ENCODE peak calls at places on chromosomes 5 and 9, in nine cellular contexts. V, M, I, G, P, U, A, H and E are unnamed samples.

GRCh38 chr5:156647034-156647451 is 203.1 kb upstream of the PPP1R2B start:
- DNase-seq in V (no peak), M (no peak), I (no peak), G (no peak), P (no peak), U (no peak), A (no peak), H (no peak), E (no peak)

GRCh38 chr9:98228392-98229089 is 26.9 kb downstream of the TBC1D2 start:
- DNase-seq in V (no peak), M (no peak), I (no peak), G (no peak), P (no peak), U (no peak), A (no peak), H (no peak), E (no peak)

GRCh38 chr9:36154213-36154952 is 14.8 kb upstream of the CCIN start:
- DNase-seq in V (no peak), M (peak; percentile 77), I (no peak), G (peak; percentile 77), P (peak; percentile 26), U (peak; percentile 52), A (no peak), H (peak; percentile 54), E (no peak)

GRCh38 chr5:54180616-54181015 is 129.8 kb downstream of the ARL15 start:
- DNase-seq in V (no peak), M (peak; percentile 18), I (no peak), G (no peak), P (no peak), U (no peak), A (no peak), H (no peak), E (no peak)

GRCh38 chr5:121870489-121870888 is 18.8 kb downstream of the FTMT start:
- DNase-seq in V (no peak), M (no peak), I (no peak), G (no peak), P (no peak), U (no peak), A (no peak), H (peak; percentile 16), E (no peak)

GRCh38 chr5:143893638-143894037 is 81.7 kb downstream of the HMHB1 start:
- DNase-seq in V (no peak), M (no peak), I (no peak), G (no peak), P (no peak), U (no peak), A (no peak), H (no peak), E (no peak)

GRCh38 chr5:140311011-140311467 is 8.1 kb upstream of the PFDN1 start:
- DNase-seq in V (no peak), M (no peak), I (no peak), G (no peak), P (no peak), U (no peak), A (no peak), H (peak; percentile 79), E (no peak)

GRCh38 chr5:74384851-74385250 is 255.7 kb downstream of the ENC1 start:
- DNase-seq in V (no peak), M (no peak), I (no peak), G (no peak), P (no peak), U (no peak), A (no peak), H (peak; percentile 84), E (no peak)

GRCh38 chr5:170986598-170986997 is 124.8 kb downstream of the RANBP17 start:
- DNase-seq in V (no peak), M (no peak), I (no peak), G (no peak), P (no peak), U (no peak), A (no peak), H (no peak), E (no peak)

GRCh38 chr5:78610163-78610583 is 38.4 kb downstream of the LHFPL2 start:
- DNase-seq in V (no peak), M (peak; percentile 70), I (no peak), G (no peak), P (no peak), U (no peak), A (no peak), H (no peak), E (no peak)

GRCh38 chr9:134136997-134137302 is 1.1 kb downstream of the WDR5 start:
- DNase-seq in V (no peak), M (no peak), I (no peak), G (no peak), P (no peak), U (no peak), A (no peak), H (no peak), E (no peak)

GRCh38 chr5:173412566-173412965 is 84.4 kb upstream of the STC2 start:
- DNase-seq in V (no peak), M (no peak), I (no peak), G (no peak), P (no peak), U (no peak), A (no peak), H (no peak), E (no peak)

GRCh38 chr9:99878651-99879050 is 27.8 kb upstream of the STX17 start:
- DNase-seq in V (no peak), M (no peak), I (no peak), G (no peak), P (no peak), U (no peak), A (no peak), H (no peak), E (no peak)

GRCh38 chr5:174083041-174083827 is 37.7 kb downstream of the NSG2 start:
- DNase-seq in V (no peak), M (no peak), I (no peak), G (no peak), P (no peak), U (no peak), A (no peak), H (no peak), E (no peak)

GRCh38 chr5:167816354-167816753 is 475.1 kb upstream of the WWC1 start:
- DNase-seq in V (no peak), M (no peak), I (no peak), G (no peak), P (no peak), U (no peak), A (no peak), H (peak; percentile 61), E (no peak)

GRCh38 chr9:4983541-4984165 is 1.4 kb upstream of the JAK2 start:
- DNase-seq in V (no peak), M (no peak), I (peak; percentile 25), G (no peak), P (no peak), U (no peak), A (no peak), H (no peak), E (no peak)

GRCh38 chr5:142874537-142874936 is 104.4 kb downstream of the ARHGAP26 start:
- DNase-seq in V (no peak), M (peak; percentile 57), I (peak; percentile 74), G (peak; percentile 90), P (peak; percentile 67), U (peak; percentile 89), A (no peak), H (peak; percentile 35), E (no peak)

GRCh38 chr5:154956712-154957111 is 15.8 kb downstream of the MRPL22 start:
- DNase-seq in V (no peak), M (no peak), I (no peak), G (no peak), P (no peak), U (no peak), A (no peak), H (no peak), E (no peak)

GRCh38 chr5:132428811-132429440 is 59.4 kb downstream of the SLC22A5 start:
- DNase-seq in V (no peak), M (no peak), I (no peak), G (no peak), P (no peak), U (no peak), A (no peak), H (no peak), E (no peak)

GRCh38 chr9:91771027-91771426 is 179.0 kb downstream of the ROR2 start:
- DNase-seq in V (no peak), M (peak; percentile 69), I (no peak), G (no peak), P (no peak), U (peak; percentile 39), A (no peak), H (peak; percentile 25), E (no peak)
- TF ChIP-seq CTCF in V (no peak), M (peak; percentile 19), I (no peak), G (peak; percentile 20), P (peak; percentile 10), U (no peak), A (no peak), H (peak; percentile 43), E (peak; percentile 61)

GRCh38 chr9:85508616-85509015 is 233.1 kb downstream of the AGTPBP1 start:
- DNase-seq in V (no peak), M (no peak), I (no peak), G (no peak), P (no peak), U (no peak), A (no peak), H (no peak), E (no peak)
- TF ChIP-seq CTCF in V (no peak), M (no peak), I (no peak), G (no peak), P (no peak), U (no peak), A (no peak), H (peak; percentile 35), E (no peak)

GRCh38 chr9:129321511-129322021 is 143.5 kb upstream of the IER5L start:
- DNase-seq in V (no peak), M (peak; percentile 34), I (no peak), G (no peak), P (no peak), U (no peak), A (no peak), H (no peak), E (no peak)

GRCh38 chr9:129322022-129322621 is 144.1 kb upstream of the IER5L start:
- DNase-seq in V (no peak), M (peak; percentile 43), I (no peak), G (no peak), P (no peak), U (no peak), A (no peak), H (no peak), E (no peak)

GRCh38 chr9:129319938-129320481 is 141.9 kb upstream of the IER5L start:
- DNase-seq in V (no peak), M (peak; percentile 37), I (no peak), G (no peak), P (no peak), U (no peak), A (no peak), H (no peak), E (no peak)

GRCh38 chr9:129319076-129319937 is 141.2 kb upstream of the IER5L start:
- DNase-seq in V (no peak), M (peak; percentile 42), I (no peak), G (no peak), P (no peak), U (no peak), A (no peak), H (no peak), E (peak; percentile 77)

GRCh38 chr9:129320575-129321311 is 142.7 kb upstream of the IER5L start:
- DNase-seq in V (no peak), M (peak; percentile 73), I (peak; percentile 77), G (peak; percentile 76), P (no peak), U (peak; percentile 67), A (peak; percentile 87), H (peak; percentile 92), E (no peak)
- TF ChIP-seq CTCF in V (no peak), M (no peak), I (peak; percentile 35), G (peak; percentile 22), P (no peak), U (no peak), A (no peak), H (peak; percentile 56), E (peak; percentile 50)

GRCh38 chr9:32395483-32396216 is 11.2 kb downstream of the ACO1 start:
- DNase-seq in V (no peak), M (peak; percentile 67), I (peak; percentile 67), G (no peak), P (no peak), U (no peak), A (no peak), H (peak; percentile 10), E (no peak)
- TF ChIP-seq CTCF in V (no peak), M (no peak), I (no peak), G (no peak), P (no peak), U (no peak), A (no peak), H (no peak), E (peak; percentile 54)